ENCODE peak calls at places on chromosomes 7 and 10, in four cellular contexts. One of them, this sample, is unnamed.

GRCh38 chr10:122407375-122408125 is 33.0 kb downstream of the PLEKHA1 start:
- DNase-seq in K562: no peak
- DNase-seq in A549: no peak
- DNase-seq in GM12878: no peak
- DNase-seq in this sample: no peak

GRCh38 chr10:18681366-18681765 is 22.1 kb downstream of the ARL5B start:
- DNase-seq in K562: no peak
- DNase-seq in A549: no peak
- DNase-seq in GM12878: no peak
- DNase-seq in this sample: peak; percentile 50

GRCh38 chr7:77699056-77699455 is 2.8 kb downstream of the RSBN1L start:
- DNase-seq in K562: no peak
- DNase-seq in A549: no peak
- DNase-seq in GM12878: peak; percentile 67
- DNase-seq in this sample: no peak

GRCh38 chr10:114291076-114291475 is 52.0 kb downstream of the VWA2 start:
- DNase-seq in K562: no peak
- DNase-seq in A549: no peak
- DNase-seq in GM12878: no peak
- DNase-seq in this sample: no peak

GRCh38 chr7:23422384-23422783 is 47.9 kb downstream of the IGF2BP3 start:
- DNase-seq in K562: no peak
- DNase-seq in A549: no peak
- DNase-seq in GM12878: no peak
- DNase-seq in this sample: no peak

GRCh38 chr7:87312215-87312865 is 33.1 kb upstream of the CROT start:
- DNase-seq in K562: peak; percentile 83
- DNase-seq in A549: peak; percentile 52
- DNase-seq in GM12878: peak; percentile 15
- DNase-seq in this sample: peak; percentile 71

GRCh38 chr7:78953090-78953489 is 500.4 kb downstream of the MAGI2 start:
- DNase-seq in K562: no peak
- DNase-seq in A549: no peak
- DNase-seq in GM12878: no peak
- DNase-seq in this sample: peak; percentile 22

GRCh38 chr10:79007843-79008319 is 60.9 kb upstream of the ZMIZ1 start:
- DNase-seq in K562: no peak
- DNase-seq in A549: no peak
- DNase-seq in GM12878: no peak
- DNase-seq in this sample: no peak

GRCh38 chr10:129704786-129705525 is 237.9 kb downstream of the MGMT start:
- DNase-seq in K562: no peak
- DNase-seq in A549: no peak
- DNase-seq in GM12878: no peak
- DNase-seq in this sample: peak; percentile 23

GRCh38 chr10:11448190-11448544 is 163.3 kb downstream of the USP6NL start:
- DNase-seq in K562: no peak
- DNase-seq in A549: no peak
- DNase-seq in GM12878: no peak
- DNase-seq in this sample: no peak

GRCh38 chr7:70612811-70613210 is 519.1 kb upstream of the GALNT17 start:
- DNase-seq in K562: no peak
- DNase-seq in A549: no peak
- DNase-seq in GM12878: no peak
- DNase-seq in this sample: no peak

GRCh38 chr7:15709978-15710377 is 23.5 kb upstream of the MEOX2 start:
- DNase-seq in K562: no peak
- DNase-seq in A549: no peak
- DNase-seq in GM12878: no peak
- DNase-seq in this sample: no peak

GRCh38 chr10:18566177-18566576 is 85.2 kb downstream of the NSUN6 start:
- DNase-seq in K562: no peak
- DNase-seq in A549: no peak
- DNase-seq in GM12878: no peak
- DNase-seq in this sample: no peak

GRCh38 chr7:36141850-36142249 is 11.2 kb upstream of the EEPD1 start:
- DNase-seq in K562: no peak
- DNase-seq in A549: no peak
- DNase-seq in GM12878: no peak
- DNase-seq in this sample: no peak

GRCh38 chr7:90624128-90624980 is 28.2 kb downstream of the CDK14 start:
- DNase-seq in K562: no peak
- DNase-seq in A549: no peak
- DNase-seq in GM12878: no peak
- DNase-seq in this sample: peak; percentile 36

GRCh38 chr10:126905776-126906703 is 812 bp downstream of the DOCK1 start:
- DNase-seq in K562: no peak
- DNase-seq in A549: peak; percentile 36
- DNase-seq in GM12878: no peak
- DNase-seq in this sample: peak; percentile 52

GRCh38 chr7:18020138-18020715 is 7.4 kb downstream of the PRPS1L1 start:
- DNase-seq in K562: no peak
- DNase-seq in A549: no peak
- DNase-seq in GM12878: no peak
- DNase-seq in this sample: no peak

GRCh38 chr7:130529417-130529816 is 37.5 kb downstream of the MEST start:
- DNase-seq in K562: no peak
- DNase-seq in A549: no peak
- DNase-seq in GM12878: no peak
- DNase-seq in this sample: no peak

GRCh38 chr10:43930243-43930642 is 281.6 kb upstream of the ZNF32 start:
- DNase-seq in K562: no peak
- DNase-seq in A549: no peak
- DNase-seq in GM12878: no peak
- DNase-seq in this sample: no peak

GRCh38 chr7:140060788-140061606 is 1.8 kb downstream of the PARP12 start:
- DNase-seq in K562: peak; percentile 72
- DNase-seq in A549: no peak
- DNase-seq in GM12878: no peak
- DNase-seq in this sample: peak; percentile 75
- TF ChIP-seq ELK1 in K562: no peak
- TF ChIP-seq ELK1 in A549: no peak
- TF ChIP-seq ELK1 in GM12878: no peak
- TF ChIP-seq ELK1 in this sample: no peak

GRCh38 chr10:76626406-76626805 is 1011.2 kb downstream of the KCNMA1 start:
- DNase-seq in K562: no peak
- DNase-seq in A549: no peak
- DNase-seq in GM12878: no peak
- DNase-seq in this sample: no peak
- TF ChIP-seq SMC3 in K562: no peak
- TF ChIP-seq SMC3 in A549: no peak
- TF ChIP-seq SMC3 in GM12878: no peak
- TF ChIP-seq SMC3 in this sample: no peak

DNA sequence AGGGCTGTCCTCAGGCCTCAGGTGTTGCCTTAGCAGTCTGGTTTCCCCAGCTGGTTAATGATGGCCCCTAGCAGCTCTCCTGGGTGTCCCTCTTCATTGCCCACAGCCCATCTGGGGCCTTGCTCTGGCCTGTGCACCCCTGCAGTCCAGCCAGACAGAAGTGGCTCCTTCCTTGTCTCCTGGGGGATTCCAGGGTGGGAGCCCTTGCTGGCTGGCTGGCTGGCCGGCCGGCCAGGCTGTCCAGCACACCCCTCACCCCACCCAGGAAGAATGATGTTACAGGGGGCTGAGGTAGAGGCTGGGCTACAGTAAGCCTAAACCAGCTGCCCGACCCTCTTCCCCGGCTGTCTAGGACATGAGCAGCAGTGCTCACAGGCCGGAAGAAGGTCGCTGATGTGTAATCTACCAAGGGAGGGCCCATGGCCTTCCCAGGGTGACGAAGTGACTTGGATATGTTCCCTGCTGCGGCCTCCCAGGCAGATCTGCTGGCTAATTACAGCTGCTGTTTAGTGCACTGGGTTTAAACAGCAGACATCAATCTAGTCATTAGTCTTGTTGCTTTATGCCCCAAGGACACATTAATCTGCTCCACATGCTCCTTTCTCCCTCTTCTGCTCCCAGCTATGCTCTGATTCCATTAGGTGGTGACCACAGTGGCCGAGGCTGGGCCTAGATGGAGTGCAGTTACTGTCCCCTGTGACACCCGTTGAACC is 53.8 kb upstream of the LRRC4 start:
- DNase-seq in K562: no peak
- DNase-seq in A549: no peak
- DNase-seq in GM12878: no peak
- DNase-seq in this sample: peak; percentile 77
- TF ChIP-seq ELK1 in K562: no peak
- TF ChIP-seq ELK1 in A549: no peak
- TF ChIP-seq ELK1 in GM12878: no peak
- TF ChIP-seq ELK1 in this sample: no peak

GRCh38 chr7:47100815-47101435 is 481.0 kb downstream of the TNS3 start:
- DNase-seq in K562: peak; percentile 44
- DNase-seq in A549: peak; percentile 45
- DNase-seq in GM12878: no peak
- DNase-seq in this sample: peak; percentile 43
- TF ChIP-seq SMC3 in K562: peak; percentile 33
- TF ChIP-seq SMC3 in A549: peak; percentile 58
- TF ChIP-seq SMC3 in GM12878: no peak
- TF ChIP-seq SMC3 in this sample: peak; percentile 21

DNA sequence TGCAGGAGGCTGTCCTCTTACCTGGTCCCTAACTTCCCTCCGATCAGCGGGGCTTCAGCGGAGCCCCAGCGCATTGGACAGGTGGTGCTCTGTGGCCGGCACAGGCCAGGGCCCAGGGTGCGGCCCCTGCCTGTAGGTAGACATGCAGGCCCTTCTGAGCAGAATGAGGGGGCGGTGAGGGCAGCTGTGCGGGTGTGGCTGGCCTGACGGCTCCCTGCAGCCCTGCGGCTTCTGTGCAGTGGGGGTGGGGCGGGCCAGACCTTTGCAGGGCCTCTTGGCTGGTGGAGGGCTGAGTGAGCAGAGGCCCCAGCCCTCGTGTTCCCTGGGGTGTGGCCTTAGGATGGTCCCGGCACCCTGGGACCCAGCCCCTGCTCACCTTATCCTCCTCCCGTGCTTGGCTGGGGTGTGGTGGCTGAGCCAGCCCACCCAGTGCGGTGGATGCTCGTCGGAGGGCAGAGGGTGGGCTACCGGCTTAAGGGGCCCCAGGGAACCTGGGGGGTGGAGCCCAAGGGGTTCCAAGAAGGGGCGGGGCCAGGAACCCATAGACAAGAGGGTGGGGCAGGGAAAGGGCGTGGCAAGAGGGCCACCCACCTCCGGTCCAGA is 175.2 kb upstream of the TNRC18 start:
- DNase-seq in K562: peak; percentile 93
- DNase-seq in A549: no peak
- DNase-seq in GM12878: no peak
- DNase-seq in this sample: no peak
- TF ChIP-seq ELK1 in K562: no peak
- TF ChIP-seq ELK1 in A549: no peak
- TF ChIP-seq ELK1 in GM12878: no peak
- TF ChIP-seq ELK1 in this sample: no peak

This sample was measured in IMR-90.